ENCODE peak calls at places on chromosomes 12 and 14, in ten cellular contexts. H is coronary artery; I is AG09309; V is tibial artery; B is GM12865; K is neural progenitor cell; N is endothelial cell; T is CD4-positive, alpha-beta T cell; O is WTC11; X is astrocyte. C is an unnamed sample.

GRCh38 chr14:99604766-99605298 is 825 bp upstream of the CCDC85C start:
- DNase-seq in V (peak), O (peak), K (peak), H (no peak), N (peak), I (no peak), T (no peak), B (peak), X (peak), C (peak)

GRCh38 chr14:80979951-80980350 is 24.5 kb downstream of the TSHR start:
- DNase-seq in N (no peak), T (no peak), B (no peak), I (no peak), X (no peak), H (no peak), V (no peak), K (no peak), O (no peak), C (no peak)

GRCh38 chr12:62659457-62660295 is 193.1 kb downstream of the MON2 start:
- DNase-seq in B (no peak), T (no peak), H (no peak), X (no peak), K (peak), O (no peak), I (no peak), N (peak), V (no peak), C (no peak)

GRCh38 chr14:102390064-102390463 is 27.3 kb downstream of the TECPR2 start:
- DNase-seq in N (no peak), V (no peak), T (no peak), X (peak), H (no peak), K (no peak), I (no peak), B (no peak), O (no peak), C (no peak)

GRCh38 chr12:57845478-57846284 is 848 bp downstream of the CTDSP2 start:
- DNase-seq in I (no peak), H (peak), T (peak), N (peak), O (peak), B (peak), K (peak), X (no peak), V (peak), C (peak)

GRCh38 chr14:93316716-93317115 is 16.1 kb downstream of the BTBD7 start:
- DNase-seq in N (no peak), T (no peak), I (no peak), O (no peak), B (no peak), H (no peak), K (no peak), X (no peak), V (no peak), C (no peak)

GRCh38 chr14:101584049-101584859 is 23.0 kb downstream of the DIO3 start:
- DNase-seq in K (no peak), X (no peak), H (no peak), V (peak), N (no peak), I (peak), T (no peak), O (no peak), B (no peak), C (no peak)

GRCh38 chr12:78651755-78652154 is 212.8 kb upstream of the SYT1 start:
- DNase-seq in O (no peak), B (no peak), X (peak), T (no peak), V (no peak), I (no peak), H (no peak), N (no peak), K (peak), C (no peak)

GRCh38 chr12:124752437-124753229 is 111.0 kb downstream of the SCARB1 start:
- DNase-seq in K (no peak), B (no peak), H (no peak), I (no peak), N (no peak), X (no peak), O (no peak), V (peak), T (no peak), C (no peak)

GRCh38 chr12:121218588-121219352 is 8.8 kb downstream of the P2RX4 start:
- DNase-seq in V (no peak), X (no peak), B (no peak), H (no peak), I (no peak), T (no peak), O (no peak), N (no peak), K (no peak), C (no peak)

GRCh38 chr12:95836185-95836609 is 22.6 kb upstream of the SNRPF start:
- DNase-seq in O (no peak), V (no peak), T (no peak), X (peak), N (no peak), K (no peak), H (no peak), I (no peak), B (no peak), C (no peak)

GRCh38 chr14:91484186-91484585 is 25.9 kb downstream of the PPP4R3A start:
- DNase-seq in V (no peak), I (no peak), K (no peak), H (no peak), T (no peak), N (no peak), B (peak), X (no peak), O (no peak), C (peak)

GRCh38 chr14:70061108-70061507 is 127.6 kb downstream of the SLC8A3 start:
- DNase-seq in X (no peak), O (no peak), B (no peak), V (no peak), H (no peak), K (no peak), I (no peak), T (no peak), N (no peak), C (no peak)

GRCh38 chr12:94603434-94604068 is 46.8 kb downstream of the TMCC3 start:
- DNase-seq in K (peak), O (peak), I (no peak), T (peak), B (peak), X (no peak), H (no peak), N (peak), V (no peak), C (peak)

GRCh38 chr14:53306267-53306721 is 153.2 kb upstream of the DDHD1 start:
- DNase-seq in I (no peak), B (peak), T (peak), X (peak), V (peak), K (peak), H (no peak), N (peak), O (peak), C (peak)

GRCh38 chr12:117818400-117818799 is 150.4 kb downstream of the KSR2 start:
- DNase-seq in V (no peak), H (no peak), O (no peak), B (no peak), K (peak), X (no peak), T (no peak), I (no peak), N (no peak), C (no peak)

GRCh38 chr12:116236148-116236731 is 41.3 kb downstream of the MED13L start:
- DNase-seq in V (no peak), T (peak), K (peak), N (peak), I (peak), O (peak), H (no peak), X (peak), B (peak), C (peak)

GRCh38 chr12:123063535-123063934 is 83.1 kb downstream of the ARL6IP4 start:
- DNase-seq in O (peak), V (no peak), B (peak), H (no peak), I (no peak), X (no peak), N (peak), T (no peak), K (peak), C (peak)

GRCh38 chr12:89951050-89951693 is 242.5 kb upstream of the ATP2B1 start:
- DNase-seq in H (no peak), X (peak), O (no peak), T (no peak), N (no peak), I (no peak), V (no peak), B (peak), K (no peak), C (peak)

GRCh38 chr12:96218989-96219678 is 25.0 kb downstream of the ELK3 start:
- DNase-seq in B (no peak), T (no peak), N (no peak), V (no peak), H (peak), K (no peak), O (no peak), X (no peak), I (no peak), C (no peak)

GRCh38 chr12:55651314-55651703 is 14.6 kb downstream of the OR10P1 start:
- DNase-seq in H (no peak), O (no peak), I (no peak), K (no peak), T (no peak), V (no peak), B (no peak), X (no peak), N (no peak), C (no peak)

GRCh38 chr12:58584885-58585284 is 335.4 kb downstream of the LRIG3 start:
- DNase-seq in K (no peak), T (no peak), N (no peak), O (no peak), X (no peak), H (no peak), V (no peak), B (no peak), I (no peak), C (no peak)

DNA sequence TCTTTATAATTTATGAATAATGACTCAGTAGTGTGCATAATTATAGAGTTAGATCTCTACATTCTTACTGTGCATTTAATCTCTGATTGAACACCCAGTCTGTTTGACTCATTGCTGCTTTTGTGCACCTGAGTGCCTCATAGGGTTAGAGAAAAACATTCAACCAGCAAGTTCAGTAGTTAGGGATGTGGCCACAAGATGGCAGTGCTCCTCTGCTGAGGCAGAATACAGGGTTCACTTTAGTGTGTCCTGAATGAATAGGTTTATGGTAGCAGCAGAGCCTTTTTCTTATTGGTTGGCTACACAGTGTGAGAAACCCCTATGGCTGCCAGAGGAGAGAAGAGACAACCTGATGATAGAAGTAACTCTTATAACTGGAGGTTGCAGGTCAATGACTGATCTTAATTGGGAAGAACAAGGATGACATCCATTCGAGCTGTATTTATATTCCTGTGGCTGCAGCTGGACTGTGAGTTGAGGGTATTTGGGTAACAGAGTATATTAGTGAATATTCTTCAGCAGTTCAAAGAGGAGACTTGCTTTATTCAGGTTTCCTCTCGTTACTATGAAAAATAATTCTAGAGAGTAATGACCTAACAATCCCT is 194.9 kb upstream of the OR4E1 start:
- DNase-seq in K (peak), B (peak), N (peak), T (peak), I (no peak), V (no peak), X (no peak), O (peak), H (no peak), C (peak)
- TF ChIP-seq CTCF in K (peak), B (peak), N (peak), T (peak), I (peak), V (peak), X (peak), O (peak), H (peak), C (peak)

GRCh38 chr14:59190372-59190771 is 1.9 kb downstream of the DAAM1 start:
- DNase-seq in X (no peak), T (no peak), O (peak), I (no peak), H (no peak), V (no peak), N (no peak), K (peak), B (peak), C (no peak)

GRCh38 chr14:59188461-59189280 is at the start of gene DAAM1:
- DNase-seq in O (peak), H (peak), X (peak), N (peak), T (peak), B (peak), K (peak), I (peak), V (peak), C (peak)

GRCh38 chr14:59187802-59188460 is 536 bp upstream of the DAAM1 start:
- DNase-seq in B (peak), V (peak), I (no peak), X (no peak), H (no peak), T (peak), N (peak), K (peak), O (peak), C (peak)

GRCh38 chr14:59189822-59190368 is 1.4 kb downstream of the DAAM1 start:
- DNase-seq in O (peak), I (peak), B (peak), N (peak), X (peak), T (peak), H (peak), V (peak), K (peak), C (peak)

DNA sequence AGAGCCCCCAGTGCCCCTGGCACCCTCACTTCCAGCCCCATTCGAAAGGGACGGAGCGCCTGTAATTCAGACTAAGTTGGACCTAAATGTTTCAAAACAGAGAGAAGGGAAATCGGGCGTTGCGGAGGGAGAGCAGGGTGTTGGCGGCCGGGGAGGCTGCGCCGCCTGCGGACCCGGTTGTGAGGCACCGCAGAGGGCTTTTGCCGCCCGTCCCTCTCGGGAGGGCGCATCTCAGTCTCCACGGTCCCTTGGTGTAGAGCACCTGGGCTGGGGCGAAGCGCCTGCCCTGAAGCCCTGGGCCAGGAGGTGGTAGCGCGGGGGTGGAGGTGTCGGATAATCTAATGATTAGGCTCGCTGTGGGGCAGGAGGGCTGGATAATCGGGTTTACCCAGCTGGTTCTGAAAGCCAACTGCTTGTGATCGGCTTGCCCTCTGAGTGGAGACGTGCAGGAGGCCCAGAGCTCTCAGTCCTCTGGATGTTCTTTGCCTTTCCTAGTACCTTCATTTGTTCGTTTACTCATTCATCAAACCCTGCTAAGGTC is 884 bp downstream of the DAAM1 start:
- DNase-seq in X (peak), T (no peak), O (peak), K (peak), N (no peak), V (peak), I (no peak), H (peak), B (peak), C (peak)
- TF ChIP-seq CTCF in X (no peak), T (no peak), O (no peak), K (no peak), N (no peak), V (peak), I (no peak), H (no peak), B (no peak), C (no peak)

DNA sequence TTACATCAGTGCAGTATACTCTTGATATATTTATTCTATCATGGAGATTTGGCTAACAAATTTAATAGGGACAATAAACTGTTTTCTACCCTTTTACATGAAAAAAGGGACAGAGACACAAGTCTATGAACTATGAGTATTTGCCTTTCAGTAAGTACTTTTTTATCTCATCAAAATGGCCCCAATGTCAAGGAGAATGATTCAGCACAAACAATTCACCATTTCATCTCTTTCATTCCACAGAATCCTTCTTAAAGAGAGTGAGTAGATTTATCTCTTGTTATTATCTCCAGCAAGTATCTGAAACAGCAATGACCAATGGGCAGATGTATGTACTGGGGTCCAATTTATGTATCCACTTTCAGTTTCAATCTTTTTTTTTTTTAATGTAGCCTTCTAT is 447.5 kb downstream of the NPAS3 start:
- DNase-seq in V (no peak), I (no peak), X (peak), B (no peak), O (no peak), T (no peak), K (no peak), H (no peak), N (no peak), C (no peak)
- TF ChIP-seq CTCF in V (no peak), I (no peak), X (no peak), B (no peak), O (no peak), T (no peak), K (no peak), H (no peak), N (no peak), C (no peak)

DNA sequence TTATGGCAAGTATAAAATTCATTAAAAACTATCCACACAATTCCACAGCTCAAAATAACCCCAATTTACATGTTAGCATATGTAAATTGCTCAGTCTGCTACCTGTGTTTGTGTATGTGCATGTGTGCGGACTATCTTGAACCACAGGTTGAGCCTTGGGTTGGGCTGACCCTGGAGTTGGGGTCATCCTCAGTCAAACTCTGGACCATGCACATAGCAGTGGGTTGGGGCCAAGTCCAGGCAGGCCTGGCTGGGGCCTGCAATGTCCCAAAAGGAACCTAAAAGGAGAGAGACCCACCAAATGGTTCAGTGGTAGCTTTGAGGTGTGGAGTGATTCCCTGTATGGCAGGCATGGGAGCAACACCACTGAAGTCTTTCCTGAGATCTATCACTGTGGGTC is 156.1 kb downstream of the FOXN3 start:
- DNase-seq in T (no peak), V (no peak), K (no peak), H (peak), N (no peak), O (no peak), X (no peak), B (no peak), I (no peak), C (no peak)
- TF ChIP-seq CTCF in T (no peak), V (no peak), K (no peak), H (no peak), N (no peak), O (no peak), X (no peak), B (no peak), I (no peak), C (no peak)

DNA sequence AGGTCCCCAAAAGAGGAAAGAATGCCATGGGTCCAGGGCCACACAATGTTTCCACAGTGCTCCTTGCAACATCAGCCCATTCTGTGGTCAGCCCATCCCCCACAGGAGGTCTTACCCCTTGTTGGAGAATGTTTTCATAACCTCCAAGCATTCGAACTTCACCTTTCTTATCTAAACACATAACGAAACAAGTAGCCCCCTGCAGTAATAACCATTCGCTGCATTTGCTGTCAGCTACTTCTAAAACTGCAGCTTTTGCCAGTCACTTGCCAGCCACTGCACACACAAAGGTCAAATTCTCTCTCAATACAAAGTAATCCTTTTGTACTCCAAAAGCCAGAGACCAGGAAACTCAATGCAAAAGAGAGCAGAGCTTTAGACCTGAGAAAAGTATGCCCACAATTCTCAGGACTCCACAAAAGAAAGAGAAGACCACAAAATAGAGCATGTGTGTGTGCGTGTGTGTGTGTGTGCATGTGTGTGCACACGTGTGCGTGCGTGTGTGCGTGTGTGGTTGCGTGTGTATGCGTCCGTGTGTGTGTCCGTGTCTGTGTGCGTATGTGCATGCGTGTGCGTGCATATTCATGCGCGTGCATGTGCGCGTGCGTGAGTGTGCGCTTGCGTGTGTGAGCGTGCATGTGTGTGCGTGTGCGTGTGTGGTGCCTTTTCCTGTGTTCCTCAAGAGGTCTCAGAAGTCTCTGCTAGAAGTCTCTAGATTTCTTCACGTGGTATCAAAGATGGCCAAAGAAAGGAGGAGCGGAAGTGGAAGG is 31.7 kb upstream of the NINJ2 start:
- DNase-seq in I (no peak), B (no peak), T (no peak), X (no peak), V (no peak), K (no peak), O (no peak), N (no peak), H (no peak), C (no peak)
- TF ChIP-seq CTCF in I (no peak), B (no peak), T (no peak), X (no peak), V (no peak), K (no peak), O (no peak), N (no peak), H (no peak), C (no peak)

DNA sequence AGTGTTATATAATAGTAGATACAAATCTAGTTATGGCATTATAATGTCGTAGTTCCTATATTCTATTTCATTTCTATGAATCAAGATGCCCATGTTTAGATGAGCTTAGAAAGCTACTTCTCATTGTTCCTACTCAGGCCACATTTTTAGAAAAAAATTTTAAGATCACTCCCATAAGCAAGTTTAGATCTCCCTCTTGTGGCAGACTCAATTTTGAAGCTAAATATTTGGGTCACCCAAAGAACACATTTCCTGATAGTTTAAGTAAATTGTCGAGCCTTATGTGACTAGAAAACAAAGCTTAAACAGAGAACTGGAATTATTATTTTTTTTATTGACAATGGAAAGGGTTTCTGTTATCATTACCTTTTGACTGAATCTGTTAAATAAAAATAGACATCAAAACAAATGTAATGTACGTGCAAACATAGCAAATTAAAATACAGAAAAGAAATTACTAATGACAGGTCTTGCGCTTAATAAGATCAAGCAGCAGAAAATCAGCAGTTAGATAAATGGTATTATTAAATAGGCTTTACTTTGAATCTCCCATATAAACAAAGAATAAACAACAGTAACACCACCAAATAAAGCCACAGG is 180.2 kb downstream of the ACSS3 start:
- DNase-seq in O (no peak), B (peak), H (no peak), K (peak), T (no peak), N (peak), I (no peak), X (peak), V (no peak), C (no peak)
- TF ChIP-seq CTCF in O (peak), B (peak), H (no peak), K (peak), T (no peak), N (peak), I (peak), X (peak), V (peak), C (no peak)

GRCh38 chr14:21933681-21934080 is 260.1 kb upstream of the OR4E1 start:
- DNase-seq in T (no peak), I (no peak), B (no peak), H (no peak), O (no peak), K (no peak), X (no peak), N (no peak), V (no peak), C (no peak)
- TF ChIP-seq CTCF in T (peak), I (no peak), B (no peak), H (no peak), O (no peak), K (peak), X (peak), N (peak), V (no peak), C (peak)

C was measured in activated CD8-positive, alpha-beta T cell treated with anti-CD3 and anti-CD28 coated beads for 36 hours.